ENCODE peak calls at places on chromosome 1, in four cellular contexts. H is tibial nerve, Q is fibroblast of the conjunctiva, L is HFF-Myc. O is an unnamed sample.

GRCh38 chr1:223141021-223141420 is 2.0 kb downstream of the TLR5 start:
- DNase-seq in H (no peak), Q (no peak), L (no peak), O (no peak)

GRCh38 chr1:73637275-73637674 is 560.7 kb downstream of the LRRIQ3 start:
- DNase-seq in H (no peak), Q (no peak), L (no peak), O (no peak)

GRCh38 chr1:155006601-155007101 is 4.0 kb downstream of the ZBTB7B start:
- DNase-seq in H (no peak), Q (no peak), L (no peak), O (no peak)

GRCh38 chr1:231638647-231639046 is 12.1 kb downstream of the DISC1 start:
- DNase-seq in H (no peak), Q (no peak), L (no peak), O (no peak)

GRCh38 chr1:3093928-3094626 is 25.1 kb downstream of the PRDM16 start:
- DNase-seq in H (no peak), Q (no peak), L (no peak), O (no peak)

GRCh38 chr1:43315481-43315880 is 14.7 kb downstream of the TIE1 start:
- DNase-seq in H (no peak), Q (no peak), L (no peak), O (no peak)

GRCh38 chr1:165573787-165574186 is 30.0 kb downstream of the LRRC52 start:
- DNase-seq in H (no peak), Q (no peak), L (no peak), O (no peak)

GRCh38 chr1:80047791-80048190 is 1041.3 kb upstream of the ADGRL4 start:
- DNase-seq in H (no peak), Q (no peak), L (no peak), O (no peak)

GRCh38 chr1:197127513-197127912 is 19.0 kb downstream of the ASPM start:
- DNase-seq in H (no peak), Q (no peak), L (no peak), O (no peak)

GRCh38 chr1:226634611-226635246 is 86.2 kb downstream of the STUM start:
- DNase-seq in H (no peak), Q (no peak), L (no peak), O (peak)

GRCh38 chr1:1318131-1318652 is 6.3 kb downstream of the INTS11 start:
- DNase-seq in H (peak), Q (peak), L (peak), O (peak)

GRCh38 chr1:97137862-97138514 is 416.4 kb downstream of the PTBP2 start:
- DNase-seq in H (no peak), Q (peak), L (peak), O (no peak)

GRCh38 chr1:4318720-4319119 is 335.7 kb upstream of the AJAP1 start:
- DNase-seq in H (no peak), Q (no peak), L (no peak), O (no peak)

GRCh38 chr1:62436039-62436465 is 797 bp upstream of the USP1 start:
- DNase-seq in H (peak), Q (no peak), L (peak), O (peak)